ENCODE peak calls at places on chromosomes 13 and 19, in seven cellular contexts. K, J, M, D, W, U and Z are unnamed samples.

GRCh38 chr13:34667356-34668218 is 274.5 kb upstream of the NBEA start:
- DNase-seq in K (no peak), D (no peak), J (no peak), W (no peak), U (no peak), M (no peak), Z (no peak)

GRCh38 chr19:14116918-14117578 is 514 bp downstream of the PRKACA start:
- DNase-seq in J (peak), U (no peak), K (no peak), D (no peak), M (no peak), W (no peak), Z (no peak)

GRCh38 chr19:2043864-2044708 is 7.0 kb downstream of the MKNK2 start:
- DNase-seq in K (no peak), W (no peak), D (no peak), M (no peak), U (no peak), J (no peak), Z (no peak)

GRCh38 chr13:98875146-98875729 is 102.6 kb downstream of the DOCK9 start:
- DNase-seq in W (no peak), J (no peak), K (no peak), D (no peak), U (no peak), M (no peak), Z (no peak)

GRCh38 chr13:42232671-42233070 is 39.3 kb upstream of the AKAP11 start:
- DNase-seq in W (no peak), J (no peak), D (no peak), U (no peak), K (no peak), M (no peak), Z (no peak)

GRCh38 chr19:47107201-47107952 is 6.2 kb downstream of the ZC3H4 start:
- DNase-seq in W (peak), U (no peak), K (no peak), J (no peak), M (no peak), D (no peak), Z (no peak)

GRCh38 chr19:51640371-51640770 is 6.3 kb downstream of the SIGLEC14 start:
- DNase-seq in K (no peak), D (no peak), W (no peak), M (no peak), J (no peak), U (no peak), Z (no peak)

GRCh38 chr13:60759499-60759898 is 362.5 kb downstream of the TDRD3 start:
- DNase-seq in K (no peak), M (no peak), D (peak), J (no peak), U (no peak), W (no peak), Z (no peak)

GRCh38 chr13:105177265-105177900 is 1358.1 kb downstream of the EFNB2 start:
- DNase-seq in U (no peak), K (no peak), M (no peak), J (no peak), W (no peak), D (peak), Z (no peak)

GRCh38 chr13:94672400-94672799 is 39.9 kb downstream of the SOX21 start:
- DNase-seq in W (no peak), K (no peak), D (no peak), J (no peak), M (no peak), U (no peak), Z (no peak)

GRCh38 chr13:65724261-65724660 is 1505.9 kb downstream of the PCDH9 start:
- DNase-seq in W (no peak), J (no peak), M (no peak), U (no peak), D (peak), K (no peak), Z (no peak)

GRCh38 chr19:28307460-28307859 is 905.5 kb downstream of the UQCRFS1 start:
- DNase-seq in W (no peak), J (no peak), K (no peak), M (no peak), U (no peak), D (no peak), Z (peak)

DNA sequence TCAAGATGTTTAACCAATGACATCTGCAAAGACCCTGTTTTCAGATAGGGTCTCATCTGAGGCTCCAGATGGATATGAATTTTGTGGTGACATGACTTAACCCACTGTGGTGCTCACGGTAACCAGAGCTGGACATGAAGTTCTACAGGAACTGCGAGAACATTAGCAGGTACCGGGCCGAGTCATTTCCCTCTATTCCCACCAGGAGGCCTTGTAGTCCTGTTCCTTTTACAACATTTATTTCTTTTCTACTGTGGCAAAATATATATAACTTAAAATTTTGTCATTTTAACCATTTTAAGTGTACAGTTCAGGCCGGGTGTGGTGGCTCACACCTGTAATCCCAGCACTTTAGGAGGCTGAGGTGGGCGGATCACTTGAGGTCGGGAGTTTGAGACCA is 7.6 kb upstream of the TSPAN16 start:
- DNase-seq in K (no peak), M (no peak), W (no peak), U (no peak), J (no peak), D (peak), Z (no peak)
- TF ChIP-seq CTCF in K (peak), M (peak), W (no peak), U (peak), J (no peak), D (peak), Z (peak)

GRCh38 chr13:109275848-109276247 is 510.5 kb downstream of the IRS2 start:
- DNase-seq in U (no peak), M (peak), D (no peak), K (no peak), W (no peak), J (no peak), Z (no peak)
- TF ChIP-seq CTCF in U (no peak), M (peak), D (peak), K (no peak), W (no peak), J (no peak), Z (no peak)

GRCh38 chr19:43457809-43458208 is 7.6 kb downstream of the LYPD3 start:
- DNase-seq in J (no peak), U (no peak), M (no peak), W (no peak), K (no peak), D (no peak), Z (no peak)

GRCh38 chr19:43450545-43450997 is 14.8 kb downstream of the LYPD3 start:
- DNase-seq in D (no peak), J (no peak), W (no peak), K (no peak), U (no peak), M (no peak), Z (no peak)

GRCh38 chr19:43460362-43461016 is 4.9 kb downstream of the LYPD3 start:
- DNase-seq in U (no peak), M (no peak), D (no peak), J (no peak), K (no peak), W (no peak), Z (no peak)

GRCh38 chr19:43452517-43453045 is 12.8 kb downstream of the LYPD3 start:
- DNase-seq in K (no peak), D (no peak), W (no peak), U (no peak), M (no peak), J (no peak), Z (no peak)

DNA sequence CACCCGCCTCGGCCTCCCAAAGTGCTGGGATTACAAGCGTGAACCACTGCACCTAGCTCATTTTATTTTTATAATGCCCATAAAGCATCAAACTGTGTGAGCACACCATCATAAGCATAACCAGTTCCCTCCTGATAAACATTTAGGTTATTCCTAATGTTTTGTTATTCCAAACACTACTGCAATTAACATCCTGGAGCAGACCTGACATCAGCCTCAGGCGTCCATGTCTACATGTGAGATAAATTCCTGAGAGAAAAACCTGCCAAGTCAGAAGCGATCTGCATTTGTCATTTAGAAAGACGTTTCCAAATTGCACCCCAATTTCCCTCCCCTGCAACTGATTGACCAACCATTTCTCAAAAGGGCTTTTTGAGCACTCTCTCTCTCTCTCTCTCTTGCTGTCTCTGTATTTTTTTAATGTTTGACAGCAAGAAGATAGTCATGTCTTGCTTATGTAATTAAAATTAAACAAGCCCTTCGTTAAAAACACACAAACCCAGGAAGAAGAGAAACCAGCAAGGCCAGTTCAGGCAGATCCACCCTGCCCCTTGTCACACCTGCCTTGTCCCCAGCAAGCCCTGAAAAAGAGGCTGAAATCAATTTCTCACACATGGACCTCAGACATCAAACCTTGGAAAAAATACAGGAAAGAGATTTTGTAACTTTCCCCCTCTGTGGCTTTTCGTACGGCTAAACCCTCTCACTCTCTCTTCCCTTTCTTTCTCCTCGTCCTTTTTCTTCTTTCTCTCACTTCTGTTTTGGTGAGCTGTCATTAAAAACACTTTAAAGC is 9.9 kb downstream of the LYPD3 start:
- DNase-seq in K (no peak), W (no peak), U (no peak), D (no peak), M (no peak), J (no peak), Z (no peak)
- TF ChIP-seq CTCF in K (no peak), W (no peak), U (no peak), D (no peak), M (no peak), J (no peak), Z (no peak)

GRCh38 chr13:38635030-38635429 is 51.8 kb upstream of the FREM2 start:
- DNase-seq in W (no peak), D (no peak), J (no peak), M (no peak), K (no peak), U (no peak), Z (no peak)
- TF ChIP-seq CTCF in W (no peak), D (no peak), J (no peak), M (no peak), K (no peak), U (no peak), Z (no peak)

GRCh38 chr19:57830071-57830602 is at the start of gene ZNF587B:
- DNase-seq in W (no peak), D (peak), J (peak), M (peak), U (no peak), K (peak), Z (no peak)
- TF ChIP-seq CTCF in W (peak), D (peak), J (peak), M (peak), U (peak), K (no peak), Z (peak)

DNA sequence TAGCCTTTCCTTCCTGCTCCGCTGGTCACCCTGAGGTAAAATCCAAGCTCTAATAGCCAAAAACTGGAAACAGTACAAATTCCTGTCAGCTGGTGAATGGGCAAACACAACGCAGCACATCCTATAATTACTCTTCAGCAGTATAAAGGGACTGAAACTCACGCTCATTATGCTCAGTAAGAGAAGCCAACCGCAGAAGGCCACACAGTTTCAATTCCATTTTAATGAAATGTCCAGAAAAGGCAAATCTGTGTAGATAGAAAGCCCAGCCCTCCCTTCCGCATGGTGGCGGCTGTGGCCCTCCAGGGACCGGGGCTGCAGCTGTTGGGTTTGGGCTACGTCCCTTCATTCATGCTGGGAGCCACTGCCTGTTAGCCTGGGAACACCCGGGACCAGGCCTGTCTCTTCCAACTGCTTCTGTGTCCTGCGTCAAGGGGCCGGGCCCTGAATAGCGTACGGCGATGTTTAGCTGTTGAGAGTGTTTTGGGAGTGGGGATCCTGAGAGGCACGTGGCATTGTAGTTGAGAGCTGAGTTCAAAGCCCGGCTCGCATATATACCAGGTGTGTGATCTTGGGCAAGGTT is 23.5 kb downstream of the NKPD1 start:
- DNase-seq in M (peak), W (no peak), U (no peak), D (no peak), J (no peak), K (no peak), Z (no peak)
- TF ChIP-seq CTCF in M (no peak), W (no peak), U (no peak), D (no peak), J (no peak), K (no peak), Z (no peak)

GRCh38 chr13:97307544-97307881 is 85.4 kb downstream of the MBNL2 start:
- DNase-seq in K (no peak), M (no peak), J (no peak), W (no peak), D (no peak), U (no peak), Z (no peak)
- TF ChIP-seq CTCF in K (no peak), M (no peak), J (no peak), W (no peak), D (peak), U (no peak), Z (no peak)

GRCh38 chr13:35957996-35958395 is 173.2 kb downstream of the DCLK1 start:
- DNase-seq in K (no peak), J (no peak), M (no peak), U (no peak), W (no peak), D (no peak), Z (no peak)

GRCh38 chr13:35964764-35965163 is 166.4 kb downstream of the DCLK1 start:
- DNase-seq in U (no peak), D (peak), W (no peak), J (no peak), K (no peak), M (no peak), Z (peak)

GRCh38 chr13:35963982-35964665 is 167.1 kb downstream of the DCLK1 start:
- DNase-seq in W (no peak), U (no peak), J (no peak), D (no peak), M (no peak), K (no peak), Z (no peak)

GRCh38 chr13:35961002-35961401 is 170.2 kb downstream of the DCLK1 start:
- DNase-seq in K (no peak), D (peak), U (no peak), W (no peak), J (no peak), M (no peak), Z (no peak)

DNA sequence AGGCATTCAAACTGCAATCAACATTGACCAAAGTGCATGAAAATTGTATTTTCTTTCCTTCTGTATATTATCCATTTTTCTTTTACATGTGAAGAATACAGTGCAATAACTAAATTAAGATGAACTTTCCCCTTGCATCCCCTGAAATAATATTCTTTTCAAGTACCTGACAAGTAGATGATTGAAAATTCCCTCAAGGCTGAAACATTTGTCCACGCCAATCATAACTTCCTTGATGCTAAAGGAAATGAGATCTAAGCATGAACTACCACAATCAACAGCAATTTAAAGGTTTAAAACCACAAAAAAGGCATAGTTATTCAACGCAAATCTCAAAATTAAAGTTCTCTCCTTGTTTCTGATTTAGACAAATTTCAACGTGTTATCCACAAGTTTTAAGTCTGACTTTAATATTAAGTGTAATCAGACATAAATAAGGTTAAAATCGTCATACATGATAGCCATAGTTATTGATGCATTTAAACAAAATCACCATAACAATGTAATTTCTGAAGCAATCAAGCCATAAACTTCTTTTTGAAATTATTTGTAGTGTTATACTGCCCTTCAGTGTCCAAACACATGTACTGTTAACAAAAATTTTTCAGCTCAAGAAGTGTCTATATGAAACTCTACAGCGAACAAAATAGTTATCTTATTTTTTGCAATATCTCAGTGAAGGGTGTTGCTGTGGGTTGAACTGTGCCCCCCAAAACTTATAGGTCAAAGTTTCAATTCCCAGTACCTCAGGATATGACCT is 169.5 kb downstream of the DCLK1 start:
- DNase-seq in W (no peak), M (no peak), J (no peak), D (no peak), K (no peak), U (no peak), Z (no peak)
- TF ChIP-seq CTCF in W (no peak), M (peak), J (no peak), D (no peak), K (peak), U (no peak), Z (peak)

GRCh38 chr19:34838248-34838647 is 65.2 kb upstream of the ZNF599 start:
- DNase-seq in U (no peak), M (no peak), K (no peak), W (no peak), J (no peak), D (no peak), Z (no peak)

GRCh38 chr19:34841780-34842179 is 68.8 kb upstream of the ZNF599 start:
- DNase-seq in W (no peak), U (no peak), D (no peak), K (no peak), M (no peak), J (no peak), Z (no peak)

GRCh38 chr19:34837262-34837661 is 64.2 kb upstream of the ZNF599 start:
- DNase-seq in K (no peak), U (no peak), W (no peak), M (peak), D (no peak), J (no peak), Z (no peak)

GRCh38 chr19:34835952-34836351 is 62.9 kb upstream of the ZNF599 start:
- DNase-seq in U (no peak), W (no peak), J (no peak), M (no peak), D (no peak), K (no peak), Z (no peak)

DNA sequence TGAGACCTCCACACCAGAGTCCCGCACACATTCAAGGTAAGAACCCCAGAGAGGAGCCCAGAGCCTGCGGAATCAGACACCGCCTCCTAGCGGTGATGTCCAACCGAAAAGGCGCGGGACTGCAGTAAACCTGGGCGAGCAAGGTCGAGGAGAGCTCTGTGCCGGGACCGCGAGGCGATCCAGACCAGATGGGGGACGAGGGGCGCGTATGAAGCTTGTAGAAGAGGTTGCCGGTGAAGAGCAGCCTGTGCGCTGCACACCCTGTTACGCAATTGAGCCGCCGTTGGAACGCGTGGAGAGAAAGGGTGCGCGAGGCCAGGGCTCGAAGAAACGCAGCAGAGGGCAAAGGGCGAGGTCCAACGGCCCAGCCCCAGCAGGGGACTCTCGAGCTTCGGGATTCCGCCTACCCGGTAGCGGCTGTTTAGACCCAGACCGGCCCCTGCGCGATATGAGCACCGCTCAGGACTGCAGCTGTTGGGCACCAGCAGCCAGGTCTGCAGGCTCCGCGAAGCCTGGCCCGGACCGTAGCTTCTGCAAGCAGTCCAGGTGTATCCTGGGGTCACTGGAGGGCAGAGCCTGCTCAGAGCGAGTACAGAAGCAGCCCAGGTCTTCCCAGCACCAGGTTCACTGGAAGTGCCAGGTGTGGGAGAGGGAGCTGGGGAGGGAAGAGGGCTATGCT is 65.9 kb upstream of the ZNF599 start:
- DNase-seq in M (peak), J (no peak), D (no peak), U (no peak), K (no peak), W (no peak), Z (no peak)
- TF ChIP-seq CTCF in M (peak), J (no peak), D (peak), U (no peak), K (no peak), W (no peak), Z (peak)

GRCh38 chr19:4268816-4269430 is 10.1 kb upstream of the SHD start:
- DNase-seq in M (no peak), J (no peak), U (no peak), D (no peak), K (no peak), W (no peak), Z (no peak)

GRCh38 chr19:4266253-4267000 is 12.6 kb upstream of the SHD start:
- DNase-seq in W (no peak), M (no peak), U (no peak), K (no peak), D (no peak), J (no peak), Z (no peak)

GRCh38 chr19:4267901-4268815 is 10.9 kb upstream of the SHD start:
- DNase-seq in K (no peak), U (no peak), D (no peak), J (no peak), W (no peak), M (peak), Z (no peak)

GRCh38 chr19:4264812-4265211 is 14.3 kb upstream of the SHD start:
- DNase-seq in K (no peak), U (no peak), D (no peak), J (no peak), W (no peak), M (no peak), Z (no peak)

GRCh38 chr19:4267101-4267900 is 11.8 kb upstream of the SHD start:
- DNase-seq in D (peak), M (peak), U (no peak), W (peak), K (no peak), J (peak), Z (no peak)
- TF ChIP-seq CTCF in D (peak), M (peak), U (peak), W (peak), K (peak), J (peak), Z (peak)